ENCODE peak calls at places on chromosomes 6 and 20, in four cellular contexts. One of them, this sample, is unnamed.

GRCh38 chr20:19025430-19026120 is 186.9 kb upstream of the SLC24A3 start:
- DNase-seq in adrenal gland: no peak
- DNase-seq in vagina: peak
- DNase-seq in cardiac fibroblast: no peak
- DNase-seq in this sample: no peak

GRCh38 chr6:44034391-44034861 is 92.8 kb downstream of the MRPL14 start:
- DNase-seq in adrenal gland: no peak
- DNase-seq in cardiac fibroblast: no peak
- DNase-seq in vagina: no peak
- DNase-seq in this sample: no peak

GRCh38 chr6:138498575-138499302 is 555 bp downstream of the NHSL1 start:
- DNase-seq in cardiac fibroblast: no peak
- DNase-seq in vagina: no peak
- DNase-seq in adrenal gland: no peak
- DNase-seq in this sample: no peak

GRCh38 chr6:73353636-73354388 is at the start of gene DPPA5:
- DNase-seq in vagina: no peak
- DNase-seq in cardiac fibroblast: no peak
- DNase-seq in adrenal gland: no peak
- DNase-seq in this sample: no peak

GRCh38 chr20:44692932-44693476 is 22.2 kb upstream of the CCN5 start:
- DNase-seq in cardiac fibroblast: peak
- DNase-seq in adrenal gland: peak
- DNase-seq in vagina: no peak
- DNase-seq in this sample: peak

GRCh38 chr6:114830515-114830914 is 487.7 kb upstream of the HS3ST5 start:
- DNase-seq in cardiac fibroblast: no peak
- DNase-seq in adrenal gland: no peak
- DNase-seq in vagina: no peak
- DNase-seq in this sample: no peak

GRCh38 chr6:80460396-80460912 is 354.0 kb downstream of the BCKDHB start:
- DNase-seq in cardiac fibroblast: peak
- DNase-seq in adrenal gland: no peak
- DNase-seq in vagina: no peak
- DNase-seq in this sample: peak

GRCh38 chr6:111530777-111531176 is 47.8 kb upstream of the REV3L start:
- DNase-seq in cardiac fibroblast: no peak
- DNase-seq in vagina: no peak
- DNase-seq in adrenal gland: no peak
- DNase-seq in this sample: no peak

GRCh38 chr6:13120483-13121482 is 207.6 kb downstream of the TBC1D7 start:
- DNase-seq in vagina: no peak
- DNase-seq in adrenal gland: no peak
- DNase-seq in cardiac fibroblast: no peak
- DNase-seq in this sample: no peak

GRCh38 chr6:95228636-95229035 is 348.7 kb upstream of the MANEA start:
- DNase-seq in adrenal gland: no peak
- DNase-seq in vagina: no peak
- DNase-seq in cardiac fibroblast: no peak
- DNase-seq in this sample: no peak

GRCh38 chr6:28258877-28259777 is at the start of gene NKAPL:
- DNase-seq in cardiac fibroblast: peak
- DNase-seq in adrenal gland: peak
- DNase-seq in vagina: no peak
- DNase-seq in this sample: peak

GRCh38 chr6:53565886-53566285 is 21.0 kb upstream of the GCLC start:
- DNase-seq in vagina: no peak
- DNase-seq in adrenal gland: no peak
- DNase-seq in cardiac fibroblast: no peak
- DNase-seq in this sample: peak

GRCh38 chr6:110067837-110068591 is 89.9 kb downstream of the GPR6 start:
- DNase-seq in cardiac fibroblast: peak
- DNase-seq in vagina: no peak
- DNase-seq in adrenal gland: no peak
- DNase-seq in this sample: no peak

GRCh38 chr6:43495409-43495941 is 14.7 kb downstream of the LRRC73 start:
- DNase-seq in cardiac fibroblast: no peak
- DNase-seq in vagina: no peak
- DNase-seq in adrenal gland: no peak
- DNase-seq in this sample: no peak

GRCh38 chr6:30544666-30545272 is 11.5 kb downstream of the GNL1 start:
- DNase-seq in vagina: no peak
- DNase-seq in adrenal gland: peak
- DNase-seq in cardiac fibroblast: peak
- DNase-seq in this sample: peak

GRCh38 chr20:34534391-34535165 is 18.4 kb downstream of the DYNLRB1 start:
- DNase-seq in cardiac fibroblast: no peak
- DNase-seq in vagina: no peak
- DNase-seq in adrenal gland: no peak
- DNase-seq in this sample: no peak

GRCh38 chr6:108106694-108107093 is 32.2 kb upstream of the OSTM1 start:
- DNase-seq in cardiac fibroblast: no peak
- DNase-seq in adrenal gland: no peak
- DNase-seq in vagina: no peak
- DNase-seq in this sample: no peak

GRCh38 chr6:27176096-27176495 is 71.4 kb upstream of the PRSS16 start:
- DNase-seq in adrenal gland: no peak
- DNase-seq in cardiac fibroblast: peak
- DNase-seq in vagina: no peak
- DNase-seq in this sample: peak

GRCh38 chr6:142756215-142756630 is 188.8 kb downstream of the HIVEP2 start:
- DNase-seq in vagina: no peak
- DNase-seq in cardiac fibroblast: peak
- DNase-seq in adrenal gland: no peak
- DNase-seq in this sample: peak

GRCh38 chr6:109869398-109870165 is 108.5 kb upstream of the GPR6 start:
- DNase-seq in cardiac fibroblast: peak
- DNase-seq in adrenal gland: peak
- DNase-seq in vagina: no peak
- DNase-seq in this sample: peak

GRCh38 chr6:44966449-44967091 is 361.6 kb upstream of the RUNX2 start:
- DNase-seq in adrenal gland: no peak
- DNase-seq in cardiac fibroblast: peak
- DNase-seq in vagina: no peak
- DNase-seq in this sample: peak

GRCh38 chr20:21137078-21137477 is 11.2 kb downstream of the KIZ start:
- DNase-seq in adrenal gland: no peak
- DNase-seq in vagina: no peak
- DNase-seq in cardiac fibroblast: no peak
- DNase-seq in this sample: no peak

GRCh38 chr6:43673444-43674063 is 14.0 kb downstream of the MRPS18A start:
- DNase-seq in vagina: no peak
- DNase-seq in adrenal gland: peak
- DNase-seq in cardiac fibroblast: no peak
- DNase-seq in this sample: no peak

GRCh38 chr20:46399401-46399800 is 7.0 kb downstream of the ELMO2 start:
- DNase-seq in adrenal gland: no peak
- DNase-seq in vagina: no peak
- DNase-seq in cardiac fibroblast: no peak
- DNase-seq in this sample: no peak

GRCh38 chr6:77326029-77326428 is 137.3 kb downstream of the HTR1B start:
- DNase-seq in adrenal gland: no peak
- DNase-seq in cardiac fibroblast: no peak
- DNase-seq in vagina: no peak
- DNase-seq in this sample: peak

GRCh38 chr20:14189794-14190402 is 147.5 kb downstream of the FLRT3 start:
- DNase-seq in cardiac fibroblast: peak
- DNase-seq in vagina: no peak
- DNase-seq in adrenal gland: no peak
- DNase-seq in this sample: peak

GRCh38 chr6:101761124-101761601 is 367.7 kb downstream of the GRIK2 start:
- DNase-seq in cardiac fibroblast: peak
- DNase-seq in vagina: no peak
- DNase-seq in adrenal gland: no peak
- DNase-seq in this sample: peak

GRCh38 chr6:27091661-27092315 is 155.7 kb upstream of the PRSS16 start:
- DNase-seq in adrenal gland: no peak
- DNase-seq in vagina: no peak
- DNase-seq in cardiac fibroblast: peak
- DNase-seq in this sample: peak

GRCh38 chr6:146472918-146473317 is 70.7 kb upstream of the RAB32 start:
- DNase-seq in vagina: no peak
- DNase-seq in adrenal gland: no peak
- DNase-seq in cardiac fibroblast: no peak
- DNase-seq in this sample: no peak

GRCh38 chr6:101393291-101394251 is at the start of gene GRIK2:
- DNase-seq in vagina: no peak
- DNase-seq in adrenal gland: no peak
- DNase-seq in cardiac fibroblast: peak
- DNase-seq in this sample: no peak

GRCh38 chr6:100202417-100203194 is 208.6 kb upstream of the MCHR2 start:
- DNase-seq in cardiac fibroblast: peak
- DNase-seq in adrenal gland: no peak
- DNase-seq in vagina: no peak
- DNase-seq in this sample: peak

GRCh38 chr6:22956029-22956715 is 386.8 kb downstream of the HDGFL1 start:
- DNase-seq in adrenal gland: no peak
- DNase-seq in vagina: no peak
- DNase-seq in cardiac fibroblast: no peak
- DNase-seq in this sample: no peak

GRCh38 chr20:46619445-46619844 is 31.8 kb downstream of the SLC13A3 start:
- DNase-seq in adrenal gland: no peak
- DNase-seq in cardiac fibroblast: no peak
- DNase-seq in vagina: no peak
- DNase-seq in this sample: no peak

GRCh38 chr6:39361657-39362486 is 39.4 kb upstream of the KCNK16 start:
- DNase-seq in cardiac fibroblast: peak
- DNase-seq in vagina: no peak
- DNase-seq in adrenal gland: peak
- DNase-seq in this sample: peak

GRCh38 chr6:12024715-12025434 is 12.8 kb downstream of the HIVEP1 start:
- DNase-seq in adrenal gland: no peak
- DNase-seq in vagina: no peak
- DNase-seq in cardiac fibroblast: peak
- DNase-seq in this sample: peak

DNA sequence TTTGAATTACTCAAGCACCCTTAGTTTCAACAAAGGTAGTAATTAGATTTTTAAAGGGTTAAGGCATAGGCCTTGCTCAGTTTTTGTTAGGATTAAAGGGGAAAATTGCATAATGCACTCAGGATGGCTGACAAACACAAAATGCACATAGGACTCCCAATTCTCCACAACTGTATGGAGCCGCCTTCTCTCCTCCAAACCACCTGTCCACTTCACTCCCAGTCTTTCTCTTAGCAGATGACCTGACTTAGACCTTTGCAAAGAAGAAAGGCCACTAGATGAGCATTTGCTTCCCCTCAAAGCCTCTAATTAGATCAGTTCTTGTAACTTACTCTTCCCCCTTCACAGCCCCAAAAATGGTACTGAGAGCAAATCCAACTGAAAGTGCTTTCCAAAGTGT is 20.1 kb downstream of the NSFL1C start:
- DNase-seq in vagina: no peak
- DNase-seq in adrenal gland: no peak
- DNase-seq in cardiac fibroblast: no peak
- DNase-seq in this sample: no peak
- TF ChIP-seq CTCF in vagina: no peak
- TF ChIP-seq CTCF in adrenal gland: no peak
- TF ChIP-seq CTCF in cardiac fibroblast: no peak
- TF ChIP-seq CTCF in this sample: no peak

GRCh38 chr6:144286503-144287393 is 1.6 kb downstream of the UTRN start:
- DNase-seq in cardiac fibroblast: peak
- DNase-seq in adrenal gland: peak
- DNase-seq in vagina: no peak
- DNase-seq in this sample: peak

GRCh38 chr6:144284753-144285547 is at the start of gene UTRN:
- DNase-seq in adrenal gland: peak
- DNase-seq in vagina: no peak
- DNase-seq in cardiac fibroblast: peak
- DNase-seq in this sample: peak

GRCh38 chr6:144284474-144284752 is 722 bp upstream of the UTRN start:
- DNase-seq in adrenal gland: no peak
- DNase-seq in vagina: no peak
- DNase-seq in cardiac fibroblast: no peak
- DNase-seq in this sample: no peak

GRCh38 chr6:144285548-144285797 is 338 bp downstream of the UTRN start:
- DNase-seq in cardiac fibroblast: no peak
- DNase-seq in adrenal gland: no peak
- DNase-seq in vagina: no peak
- DNase-seq in this sample: no peak

GRCh38 chr6:144285798-144286502 is 815 bp downstream of the UTRN start:
- DNase-seq in vagina: no peak
- DNase-seq in adrenal gland: peak
- DNase-seq in cardiac fibroblast: peak
- DNase-seq in this sample: peak
- H3K4me3 ChIP-seq in vagina: peak
- H3K4me3 ChIP-seq in adrenal gland: peak
- H3K4me3 ChIP-seq in cardiac fibroblast: peak
- H3K4me3 ChIP-seq in this sample: peak

DNA sequence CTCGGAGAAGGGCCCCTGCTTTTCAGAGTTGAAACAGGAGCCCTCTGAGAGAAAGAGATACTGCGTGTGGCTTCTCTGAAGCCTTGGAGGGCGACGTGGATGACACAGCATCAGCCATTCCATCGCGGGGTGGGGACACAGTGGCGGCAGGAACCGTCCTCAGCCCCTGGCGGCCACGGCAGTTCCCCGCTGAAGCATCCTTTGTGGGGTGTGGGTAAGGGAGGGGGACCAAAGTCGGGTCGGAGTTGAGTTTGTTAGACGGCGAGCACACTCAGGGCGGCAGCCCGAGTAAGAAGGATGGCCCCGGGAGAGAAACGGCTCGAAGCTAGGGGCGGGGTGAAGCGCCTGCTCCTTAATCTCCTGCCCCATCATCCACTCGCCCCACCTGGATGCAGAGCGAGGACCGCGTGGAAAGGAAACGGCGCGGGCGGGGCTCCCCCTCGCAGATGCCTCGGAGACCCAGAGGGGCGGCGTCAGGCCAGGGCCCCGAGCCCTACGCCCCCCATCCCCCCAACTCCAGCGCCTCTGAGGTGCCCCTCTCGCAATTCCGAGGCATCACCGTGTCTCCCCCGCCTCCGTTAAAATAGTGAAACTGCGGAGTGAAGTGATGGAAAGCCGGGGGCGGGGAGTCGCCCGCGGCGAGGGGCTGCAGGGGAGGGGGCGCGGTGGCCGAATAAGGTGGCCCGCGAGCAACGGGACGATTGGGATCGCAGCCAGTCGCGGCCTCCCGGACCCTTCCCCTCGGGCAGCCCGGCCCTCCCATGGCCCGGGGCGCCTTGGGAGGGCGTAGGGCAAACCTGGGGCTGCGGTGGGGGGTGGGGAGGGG is 796 bp upstream of the RREB1 start:
- DNase-seq in adrenal gland: peak
- DNase-seq in cardiac fibroblast: no peak
- DNase-seq in vagina: no peak
- DNase-seq in this sample: no peak
- TF ChIP-seq CTCF in adrenal gland: peak
- TF ChIP-seq CTCF in cardiac fibroblast: peak
- TF ChIP-seq CTCF in vagina: no peak
- TF ChIP-seq CTCF in this sample: peak

DNA sequence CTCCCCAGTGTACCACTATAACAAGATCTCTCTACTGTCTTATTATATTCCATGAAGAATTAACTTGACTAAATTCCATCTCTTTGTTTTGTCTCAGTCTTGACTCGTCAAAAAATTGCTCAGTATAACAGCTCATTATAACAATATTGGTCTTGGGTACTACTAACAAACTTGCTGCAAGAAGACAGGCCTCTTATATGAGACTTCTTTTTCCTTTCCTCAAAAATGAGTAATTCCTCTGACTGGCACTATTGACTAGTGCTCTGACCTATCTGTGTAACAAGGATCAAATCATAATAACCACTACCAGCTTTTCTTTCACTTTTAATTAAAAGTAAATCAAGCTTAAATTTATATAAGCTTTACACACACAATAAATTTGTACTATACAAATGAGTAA is 91.3 kb upstream of the THEMIS start:
- DNase-seq in vagina: no peak
- DNase-seq in cardiac fibroblast: no peak
- DNase-seq in adrenal gland: no peak
- DNase-seq in this sample: no peak
- H3K4me3 ChIP-seq in vagina: no peak
- H3K4me3 ChIP-seq in cardiac fibroblast: no peak
- H3K4me3 ChIP-seq in adrenal gland: no peak
- H3K4me3 ChIP-seq in this sample: no peak